ENCODE peak calls at places on chromosome 13, in eight cellular contexts. P is MM.1S, B is astrocyte, I is K562, T is IMR-90, L is hepatocyte, Z is GM23248, A is OCI-LY7. S is an unnamed sample. For H4K20me1, the result is how much of the 10 kb centered on the place peaks cover.

GRCh38 chr13:33678906-33679657 is 138.9 kb upstream of the RFC3 start:
- DNase-seq in Z (peak), L (peak), P (peak), B (peak), I (peak), A (no peak), T (peak), S (no peak)

GRCh38 chr13:44191504-44192171 is 182.0 kb upstream of the SERP2 start:
- DNase-seq in L (peak), T (peak), I (peak), Z (peak), A (peak), P (no peak), B (peak), S (peak)

GRCh38 chr13:112056284-112056727 is 10.6 kb upstream of the SOX1 start:
- DNase-seq in I (no peak), A (no peak), T (no peak), B (no peak), Z (no peak), P (no peak), L (no peak), S (peak)

GRCh38 chr13:35720690-35721554 is 244.4 kb upstream of the MAB21L1 start:
- DNase-seq in I (peak), A (peak), T (peak), B (no peak), L (peak), P (no peak), Z (peak), S (peak)

GRCh38 chr13:80870186-80870585 is 529.3 kb upstream of the SPRY2 start:
- DNase-seq in A (no peak), T (no peak), Z (no peak), L (no peak), B (no peak), I (no peak), P (no peak), S (no peak)

GRCh38 chr13:45162821-45163220 is 38.0 kb downstream of the KCTD4 start:
- DNase-seq in Z (peak), A (no peak), L (no peak), T (peak), P (no peak), B (peak), I (no peak), S (no peak)

GRCh38 chr13:82627183-82627582 is 1255.1 kb downstream of the SLITRK1 start:
- DNase-seq in A (no peak), I (no peak), T (peak), Z (peak), L (no peak), P (no peak), B (peak), S (no peak)

GRCh38 chr13:23021921-23022320 is 158.9 kb upstream of the SGCG start:
- DNase-seq in L (no peak), T (no peak), I (no peak), B (no peak), Z (no peak), A (no peak), P (no peak), S (no peak)

GRCh38 chr13:77565635-77566034 is 30.1 kb downstream of the SCEL start:
- DNase-seq in L (peak), A (peak), I (no peak), T (peak), P (peak), B (peak), Z (peak), S (peak)

GRCh38 chr13:35225159-35225558 is 251.3 kb downstream of the MAB21L1 start:
- DNase-seq in I (no peak), Z (no peak), A (no peak), T (no peak), B (no peak), L (no peak), P (no peak), S (peak)

GRCh38 chr13:78979349-78979748 is 320.4 kb upstream of the OBI1 start:
- DNase-seq in T (no peak), P (no peak), A (no peak), L (no peak), Z (no peak), B (no peak), I (no peak), S (no peak)
- H3K4me3 ChIP-seq in T (no peak), P (no peak), A (no peak), L (no peak), Z (no peak), B (no peak), I (no peak), S (no peak)

GRCh38 chr13:94444826-94445225 is 34.7 kb downstream of the DCT start:
- DNase-seq in L (no peak), A (no peak), T (no peak), P (no peak), B (no peak), Z (no peak), I (no peak), S (no peak)
- H4K20me1 ChIP-seq in L (under half), A (under half), T (under half), P (under half), B (under half), Z (under half), I (under half), S (under half)

GRCh38 chr13:39527961-39528720 is 74.9 kb downstream of the LHFPL6 start:
- DNase-seq in P (no peak), Z (peak), A (no peak), T (peak), L (no peak), I (no peak), B (peak), S (no peak)
- H3K27ac ChIP-seq in P (no peak), Z (peak), A (no peak), T (peak), L (no peak), I (no peak), B (peak), S (no peak)

GRCh38 chr13:113447596-113447995 is 5.7 kb downstream of the ADPRHL1 start:
- DNase-seq in P (no peak), I (no peak), Z (no peak), T (no peak), L (no peak), B (no peak), A (no peak), S (no peak)

GRCh38 chr13:113448885-113449692 is 4.2 kb downstream of the ADPRHL1 start:
- DNase-seq in B (no peak), L (peak), A (peak), T (no peak), Z (peak), I (peak), P (no peak), S (no peak)

GRCh38 chr13:113448545-113448884 is 4.8 kb downstream of the ADPRHL1 start:
- DNase-seq in Z (no peak), B (no peak), A (peak), I (peak), T (no peak), P (no peak), L (no peak), S (no peak)

GRCh38 chr13:113451951-113452421 is 1.3 kb downstream of the ADPRHL1 start:
- DNase-seq in L (no peak), B (no peak), P (no peak), A (no peak), I (no peak), T (no peak), Z (no peak), S (no peak)

DNA sequence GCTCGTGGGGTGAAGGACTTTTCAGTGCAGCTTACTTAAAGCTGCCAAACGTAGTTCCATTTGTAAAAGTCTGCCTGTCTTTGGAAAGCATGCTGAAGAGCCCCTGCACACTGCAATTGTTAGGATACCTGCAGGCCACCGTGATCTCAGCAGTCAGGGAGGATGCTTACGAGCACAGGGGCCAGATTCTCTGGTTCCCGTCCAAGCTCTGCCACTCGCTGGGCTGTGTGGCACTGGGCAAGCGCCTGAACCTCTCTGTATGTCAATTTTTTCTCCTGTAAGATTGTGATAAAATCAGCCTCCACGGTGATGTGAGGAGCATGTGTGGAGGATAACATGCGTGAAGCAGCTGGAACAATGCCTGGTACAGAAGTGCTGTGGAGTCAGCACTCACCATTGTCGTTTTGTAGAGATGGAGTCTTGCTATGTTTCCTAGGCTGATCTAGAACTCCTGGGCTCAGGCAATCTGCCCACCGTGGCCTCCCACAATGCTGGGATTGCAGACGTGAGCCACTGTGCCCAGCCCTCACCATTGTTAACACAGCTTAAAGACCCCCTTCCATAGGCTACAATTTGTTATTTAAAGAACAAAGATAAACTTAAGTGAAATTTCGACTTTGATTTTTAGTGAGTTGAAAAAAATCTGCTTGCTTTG is 3.5 kb downstream of the ADPRHL1 start:
- DNase-seq in B (no peak), P (no peak), A (no peak), L (no peak), T (no peak), I (no peak), Z (no peak), S (no peak)
- H3K4me3 ChIP-seq in B (no peak), P (no peak), A (peak), L (no peak), T (no peak), I (peak), Z (no peak), S (no peak)

GRCh38 chr13:97249093-97249787 is 27.1 kb downstream of the MBNL2 start:
- DNase-seq in I (no peak), T (no peak), B (no peak), A (no peak), P (no peak), L (no peak), Z (no peak), S (no peak)
- H4K20me1 ChIP-seq in I (under half), T (under half), B (under half), A (under half), P (under half), L (under half), Z (under half), S (under half)

GRCh38 chr13:101390461-101390860 is 25.8 kb downstream of the NALCN start:
- DNase-seq in I (no peak), A (no peak), T (peak), L (no peak), P (no peak), Z (peak), B (peak), S (no peak)
- H3K27ac ChIP-seq in I (no peak), A (no peak), T (no peak), L (no peak), P (no peak), Z (no peak), B (peak), S (no peak)

GRCh38 chr13:42832341-42833153 is 51.2 kb downstream of the FAM216B start:
- DNase-seq in L (peak), P (no peak), A (no peak), B (peak), Z (peak), I (no peak), T (peak), S (no peak)
- H3K4me3 ChIP-seq in L (no peak), P (no peak), A (no peak), B (no peak), Z (peak), I (no peak), T (no peak), S (no peak)